ENCODE peak calls at places on chromosomes 12 and 14, in six cellular contexts. N is uterus, S is cardiac muscle cell, U is breast epithelium, O is colonic mucosa, B is mesenchymal stem cell. I is an unnamed sample.

GRCh38 chr14:71400821-71401447 is 493.7 kb downstream of the PCNX1 start:
- DNase-seq in N (no peak), S (peak; percentile 35), U (no peak), O (no peak), B (peak; percentile 18), I (no peak)

GRCh38 chr12:25001311-25001710 is 52.4 kb upstream of the BCAT1 start:
- DNase-seq in N (no peak), S (no peak), U (no peak), O (no peak), B (peak; percentile 31), I (no peak)

GRCh38 chr12:13945641-13946040 is 35.8 kb downstream of the GRIN2B start:
- DNase-seq in N (no peak), S (no peak), U (no peak), O (no peak), B (no peak), I (no peak)

GRCh38 chr14:104865631-104866441 is 768 bp downstream of the CEP170B start:
- DNase-seq in N (peak; percentile 66), S (peak; percentile 73), U (no peak), O (peak; percentile 79), B (peak; percentile 77), I (peak; percentile 78)

GRCh38 chr14:52269100-52269499 is 1.6 kb downstream of the PTGDR start:
- DNase-seq in N (no peak), S (no peak), U (no peak), O (peak; percentile 38), B (no peak), I (no peak)

GRCh38 chr14:100450736-100451135 is 127.6 kb downstream of the SLC25A47 start:
- DNase-seq in N (no peak), S (no peak), U (no peak), O (no peak), B (no peak), I (no peak)

GRCh38 chr14:69573841-69574265 is 818 bp downstream of the CCDC177 start:
- DNase-seq in N (no peak), S (peak; percentile 25), U (no peak), O (no peak), B (no peak), I (no peak)

GRCh38 chr14:101364503-101365328 is 196.6 kb upstream of the DIO3 start:
- DNase-seq in N (peak; percentile 98), S (no peak), U (no peak), O (peak; percentile 49), B (no peak), I (no peak)

GRCh38 chr12:116157845-116158267 is 119.6 kb downstream of the MED13L start:
- DNase-seq in N (no peak), S (peak; percentile 19), U (no peak), O (no peak), B (no peak), I (no peak)
- H3K4me1 ChIP-seq in N (no peaks in the 10 kb centered on the region), S (peaks cover 61% of the 10 kb centered on the region), U (no peaks in the 10 kb centered on the region), O (no peaks in the 10 kb centered on the region), B (peaks cover 5% of the 10 kb centered on the region), I (no peaks in the 10 kb centered on the region)

GRCh38 chr14:64702493-64703392 is 1.5 kb upstream of the PLEKHG3 start:
- DNase-seq in N (peak; percentile 44), S (no peak), U (peak; percentile 74), O (peak; percentile 89), B (no peak), I (peak; percentile 72)
- H3K27ac ChIP-seq in N (peak overlapping the region; percentile 94), S (no peak overlapping the region), U (peak overlapping the region; percentile 85), O (peak overlapping the region; percentile 84), B (no peak overlapping the region), I (peak overlapping the region; percentile 23)

DNA sequence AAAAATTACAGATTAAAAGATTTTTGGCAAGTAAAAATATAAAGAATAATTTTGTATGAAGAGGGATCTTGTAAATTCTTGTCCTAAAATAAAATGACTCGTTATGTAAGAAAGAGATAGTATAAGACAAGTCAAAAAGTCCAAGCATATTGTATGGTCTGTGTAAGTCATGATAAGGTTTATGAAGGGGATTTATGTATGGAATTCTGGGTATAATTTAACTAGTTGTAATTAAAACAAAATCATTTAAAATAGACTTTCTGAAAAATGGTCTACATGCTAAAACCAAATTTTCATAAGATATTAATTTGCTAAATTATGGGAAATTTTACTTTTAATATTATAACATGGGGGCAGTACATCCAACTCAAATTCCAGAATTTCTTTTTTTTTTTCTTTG is 17.6 kb upstream of the PEX5 start:
- DNase-seq in N (no peak), S (no peak), U (no peak), O (no peak), B (no peak), I (no peak)
- H3K9me3 ChIP-seq in N (no peaks in the 10 kb centered on the region), S (no peaks in the 10 kb centered on the region), U (no peaks in the 10 kb centered on the region), O (no peaks in the 10 kb centered on the region), B (peaks cover 41% of the 10 kb centered on the region), I (peaks cover 4% of the 10 kb centered on the region)

GRCh38 chr12:52023976-52024688 is 17.4 kb downstream of the TAMALIN start:
- DNase-seq in N (no peak), S (no peak), U (no peak), O (no peak), B (no peak), I (no peak)
- H3K4me1 ChIP-seq in N (no peaks in the 10 kb centered on the region), S (peaks cover 22% of the 10 kb centered on the region), U (no peaks in the 10 kb centered on the region), O (peaks cover 8% of the 10 kb centered on the region), B (peaks cover 30% of the 10 kb centered on the region), I (peaks cover 1% of the 10 kb centered on the region)

DNA sequence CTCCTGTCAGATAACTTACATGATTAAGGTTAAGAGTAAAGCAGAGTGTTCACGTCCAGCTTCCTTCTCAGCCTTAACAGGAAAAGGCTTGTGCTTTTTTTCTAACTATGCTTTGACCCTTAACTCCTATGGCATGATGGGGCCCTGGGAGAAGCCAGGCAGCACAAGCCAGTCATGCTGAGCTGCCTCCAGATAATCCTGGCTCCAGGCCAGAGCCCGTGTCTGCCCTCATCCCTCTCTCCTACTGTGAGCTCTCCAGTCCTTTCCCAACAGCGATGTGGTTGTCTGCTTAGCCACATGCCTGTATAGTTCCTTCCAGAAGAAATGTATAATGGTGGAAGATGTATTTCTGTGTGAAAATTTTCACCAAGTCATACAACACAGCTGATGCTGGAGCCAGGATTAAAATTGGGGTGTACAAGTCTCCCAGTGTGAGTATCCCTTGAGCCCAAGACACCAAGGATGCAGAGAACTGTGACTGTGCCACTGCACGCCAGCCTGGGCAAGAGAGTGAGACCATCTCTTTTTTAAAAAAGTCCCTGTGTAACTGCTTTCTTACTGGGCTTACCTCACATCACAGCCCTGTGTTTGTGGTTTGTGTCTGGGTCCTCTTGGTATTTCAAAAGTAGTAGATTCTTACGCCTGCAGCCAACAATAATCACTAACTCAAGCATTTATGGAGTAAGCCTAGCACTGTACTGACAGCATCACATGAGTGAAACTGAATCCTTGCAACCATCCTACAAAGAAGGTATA is 7.9 kb upstream of the ITFG2 start:
- DNase-seq in N (peak; percentile 59), S (peak; percentile 91), U (no peak), O (no peak), B (peak; percentile 85), I (no peak)
- H3K27ac ChIP-seq in N (peak overlapping the region; percentile 39), S (peak overlapping the region; percentile 84), U (no peak overlapping the region), O (no peak overlapping the region), B (peak overlapping the region; percentile 94), I (no peak overlapping the region)

DNA sequence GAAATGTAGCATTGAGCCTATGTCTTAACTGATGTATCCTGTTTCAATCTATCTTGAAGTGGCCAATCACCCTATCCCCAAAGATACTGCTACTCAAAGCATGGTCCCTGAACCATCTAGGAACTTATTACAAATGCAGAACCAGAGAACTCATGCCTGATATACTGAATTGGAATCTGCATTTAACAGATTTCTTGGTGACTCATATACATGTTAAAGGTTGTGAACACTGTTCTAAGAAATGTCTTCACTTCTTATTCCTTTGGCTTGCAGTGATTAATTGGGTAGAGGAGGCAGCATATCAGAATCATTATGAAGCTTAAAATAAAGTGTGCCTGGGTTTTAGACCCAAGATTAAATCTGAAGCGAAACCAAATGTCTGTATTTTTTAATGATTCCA is 795.6 kb downstream of the DIO2 start:
- DNase-seq in N (no peak), S (no peak), U (no peak), O (no peak), B (no peak), I (no peak)
- H3K9me3 ChIP-seq in N (no peaks in the 10 kb centered on the region), S (no peaks in the 10 kb centered on the region), U (no peaks in the 10 kb centered on the region), O (no peaks in the 10 kb centered on the region), B (no peaks in the 10 kb centered on the region), I (no peaks in the 10 kb centered on the region)

GRCh38 chr14:24422261-24422660 is 7.2 kb downstream of the CBLN3 start:
- DNase-seq in N (no peak), S (no peak), U (no peak), O (no peak), B (no peak), I (no peak)
- H3K4me1 ChIP-seq in N (no peaks in the 10 kb centered on the region), S (no peaks in the 10 kb centered on the region), U (no peaks in the 10 kb centered on the region), O (peaks cover 13% of the 10 kb centered on the region), B (no peaks in the 10 kb centered on the region), I (peaks cover 5% of the 10 kb centered on the region)

GRCh38 chr14:65472189-65472588 is 59.7 kb downstream of the FUT8 start:
- DNase-seq in N (no peak), S (no peak), U (no peak), O (no peak), B (no peak), I (no peak)

GRCh38 chr14:65469903-65470302 is 57.4 kb downstream of the FUT8 start:
- DNase-seq in N (no peak), S (no peak), U (no peak), O (no peak), B (no peak), I (no peak)

GRCh38 chr14:65471038-65471878 is 58.7 kb downstream of the FUT8 start:
- DNase-seq in N (no peak), S (no peak), U (no peak), O (no peak), B (no peak), I (no peak)

GRCh38 chr14:65465584-65465983 is 53.1 kb downstream of the FUT8 start:
- DNase-seq in N (no peak), S (no peak), U (no peak), O (no peak), B (no peak), I (no peak)

GRCh38 chr14:65470404-65470880 is 57.9 kb downstream of the FUT8 start:
- DNase-seq in N (no peak), S (no peak), U (no peak), O (no peak), B (no peak), I (no peak)
- H3K27ac ChIP-seq in N (no peak overlapping the region), S (peak overlapping the region; percentile 52), U (no peak overlapping the region), O (no peak overlapping the region), B (no peak overlapping the region), I (no peak overlapping the region)

DNA sequence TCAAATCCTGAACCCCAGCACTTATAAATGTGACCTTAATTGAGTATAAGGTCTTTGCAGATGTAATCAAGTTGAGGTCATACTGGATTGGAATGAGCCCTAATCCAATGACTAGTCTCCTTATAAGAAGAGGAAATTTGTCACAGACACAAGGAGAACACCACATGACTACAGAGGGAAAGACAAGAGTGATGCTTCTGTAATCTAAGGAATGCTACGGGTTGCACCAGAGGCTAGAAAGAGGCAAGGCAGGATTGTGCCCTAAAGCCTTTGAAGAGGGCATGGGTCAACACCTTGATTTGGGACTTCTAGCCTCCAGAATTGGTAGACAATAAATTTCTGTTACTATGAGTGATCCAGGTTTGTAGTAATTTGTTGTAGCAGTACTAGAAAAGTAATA is 135.0 kb downstream of the FOXG1 start:
- DNase-seq in N (no peak), S (no peak), U (no peak), O (no peak), B (no peak), I (no peak)
- H3K9me3 ChIP-seq in N (no peaks in the 10 kb centered on the region), S (no peaks in the 10 kb centered on the region), U (no peaks in the 10 kb centered on the region), O (no peaks in the 10 kb centered on the region), B (no peaks in the 10 kb centered on the region), I (no peaks in the 10 kb centered on the region)

GRCh38 chr12:124531281-124531745 is 36.1 kb downstream of the NCOR2 start:
- DNase-seq in N (no peak), S (no peak), U (no peak), O (no peak), B (peak; percentile 57), I (no peak)
- H3K4me1 ChIP-seq in N (peaks cover 10% of the 10 kb centered on the region), S (peaks cover 30% of the 10 kb centered on the region), U (peaks cover 6% of the 10 kb centered on the region), O (no peaks in the 10 kb centered on the region), B (peaks cover 61% of the 10 kb centered on the region), I (no peaks in the 10 kb centered on the region)